ENCODE peak calls at places on chromosomes 2 and 18, in five cellular contexts. L, K, A, I and E are unnamed samples.

GRCh38 chr2:103361712-103362111 is 599.9 kb downstream of the TMEM182 start:
- DNase-seq in K (no peak), I (no peak), A (no peak), L (no peak), E (no peak)

GRCh38 chr2:46508312-46508711 is 28.9 kb downstream of the TMEM247 start:
- DNase-seq in A (no peak), L (no peak), K (no peak), I (no peak), E (no peak)

GRCh38 chr2:224820283-224820991 is 104.3 kb upstream of the CCDC195 start:
- DNase-seq in I (no peak), L (no peak), K (no peak), A (no peak), E (no peak)

GRCh38 chr2:212027681-212028628 is 510.6 kb downstream of the ERBB4 start:
- DNase-seq in I (peak; percentile 83), A (no peak), K (no peak), L (no peak), E (no peak)

GRCh38 chr2:218996937-218997336 is 3.7 kb upstream of the CRYBA2 start:
- DNase-seq in L (no peak), I (no peak), A (no peak), K (no peak), E (no peak)

GRCh38 chr2:57376985-57377384 is 669.6 kb upstream of the VRK2 start:
- DNase-seq in I (peak; percentile 40), K (no peak), A (no peak), L (no peak), E (no peak)

GRCh38 chr2:23155022-23155421 is 230.0 kb upstream of the KLHL29 start:
- DNase-seq in L (no peak), I (no peak), K (no peak), A (no peak), E (peak; percentile 27)

GRCh38 chr2:9941196-9941995 is 10.1 kb upstream of the GRHL1 start:
- DNase-seq in I (peak; percentile 76), A (no peak), L (peak; percentile 64), K (no peak), E (no peak)

GRCh38 chr2:68828887-68829708 is 42.1 kb downstream of the BMP10 start:
- DNase-seq in A (peak; percentile 91), I (peak; percentile 93), L (peak; percentile 88), K (peak; percentile 83), E (peak; percentile 87)

GRCh38 chr18:7740815-7741214 is 173.7 kb downstream of the PTPRM start:
- DNase-seq in A (no peak), I (peak; percentile 57), K (no peak), L (no peak), E (no peak)

GRCh38 chr2:46657042-46657504 is 177.7 kb downstream of the TMEM247 start:
- DNase-seq in I (peak; percentile 86), A (peak; percentile 71), K (peak; percentile 6), L (peak; percentile 25), E (peak; percentile 37)

DNA sequence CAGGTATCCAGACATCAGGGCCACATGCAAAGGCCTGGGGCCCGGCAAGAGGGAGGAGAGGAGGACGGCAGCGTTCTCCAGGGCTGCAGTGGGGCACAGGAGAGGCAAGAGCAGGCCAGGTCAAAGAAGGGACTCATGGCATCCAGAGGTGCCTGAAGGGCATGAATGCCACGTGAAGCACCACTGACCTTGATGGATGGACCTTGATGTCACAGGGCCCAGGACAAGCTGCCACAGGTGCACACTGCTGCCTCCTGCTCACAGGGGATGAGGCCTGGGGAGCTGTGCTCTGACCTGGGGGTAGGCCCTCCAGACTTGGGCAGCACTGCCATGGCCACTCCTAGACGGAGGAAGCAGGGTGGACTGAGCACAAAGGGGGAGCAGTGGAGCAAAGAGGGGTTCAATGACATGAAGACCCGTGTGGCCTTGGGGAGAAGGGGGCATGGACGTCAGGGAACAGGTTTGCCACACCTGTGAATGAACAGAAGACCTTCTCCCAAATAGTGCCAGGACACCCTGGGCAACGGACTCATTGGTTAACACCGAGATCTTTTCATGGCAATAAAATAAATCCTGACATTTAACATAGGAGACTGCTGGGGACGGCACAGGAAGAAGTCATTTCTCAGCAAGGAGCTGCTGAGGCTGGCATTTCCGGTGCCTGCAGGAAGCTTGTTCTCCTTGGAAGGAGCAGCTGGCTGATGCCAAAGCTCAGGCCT is 65.6 kb downstream of the EMX1 start:
- DNase-seq in K (no peak), L (no peak), I (no peak), A (no peak), E (no peak)
- H3K4me1 ChIP-seq in K (no peaks in the 10 kb centered on the region), L (no peaks in the 10 kb centered on the region), I (peaks cover 14% of the 10 kb centered on the region), A (peaks cover 5% of the 10 kb centered on the region), E (no peaks in the 10 kb centered on the region)

GRCh38 chr2:217904614-217904965 is 98.2 kb downstream of the TNS1 start:
- DNase-seq in L (no peak), K (no peak), A (no peak), I (no peak), E (no peak)
- H3K4me1 ChIP-seq in L (peaks cover under 1% of the 10 kb centered on the region), K (no peaks in the 10 kb centered on the region), A (no peaks in the 10 kb centered on the region), I (peaks cover 80% of the 10 kb centered on the region), E (no peaks in the 10 kb centered on the region)

DNA sequence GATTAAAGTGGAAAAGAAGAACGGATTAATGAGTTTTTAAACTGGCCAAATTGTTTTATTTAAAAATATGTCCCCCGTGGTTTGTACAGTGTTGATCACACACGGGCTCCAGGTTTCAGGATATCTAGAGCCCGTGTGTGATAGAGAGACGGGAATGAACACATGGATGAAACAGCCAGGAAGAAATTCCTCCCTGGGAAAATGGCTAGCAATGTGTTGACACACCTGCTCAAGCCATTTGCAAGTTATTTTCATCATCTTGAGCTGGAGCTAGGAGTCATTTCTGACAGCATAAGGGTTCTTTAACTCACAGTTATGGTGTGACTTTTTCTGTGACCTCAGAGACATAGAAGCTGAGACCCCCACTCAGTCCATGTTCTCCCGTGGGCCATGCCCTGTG is 81.6 kb downstream of the LRRFIP1 start:
- DNase-seq in I (no peak), L (no peak), K (no peak), A (no peak), E (no peak)
- H3K4me1 ChIP-seq in I (peaks cover 16% of the 10 kb centered on the region), L (peaks cover 10% of the 10 kb centered on the region), K (peaks cover 55% of the 10 kb centered on the region), A (peaks cover 8% of the 10 kb centered on the region), E (peaks cover 10% of the 10 kb centered on the region)

GRCh38 chr2:42046819-42047487 is 868 bp upstream of the PKDCC start:
- DNase-seq in I (no peak), A (no peak), K (peak; percentile 19), L (no peak), E (no peak)

GRCh38 chr2:42050350-42051167 is 2.7 kb downstream of the PKDCC start:
- DNase-seq in A (no peak), L (no peak), I (no peak), K (no peak), E (no peak)

GRCh38 chr2:42049411-42050349 is 1.9 kb downstream of the PKDCC start:
- DNase-seq in K (no peak), A (no peak), I (no peak), L (no peak), E (no peak)

GRCh38 chr2:42047488-42048317 is at the start of gene PKDCC:
- DNase-seq in I (peak; percentile 90), A (no peak), K (peak; percentile 28), L (peak; percentile 28), E (no peak)

DNA sequence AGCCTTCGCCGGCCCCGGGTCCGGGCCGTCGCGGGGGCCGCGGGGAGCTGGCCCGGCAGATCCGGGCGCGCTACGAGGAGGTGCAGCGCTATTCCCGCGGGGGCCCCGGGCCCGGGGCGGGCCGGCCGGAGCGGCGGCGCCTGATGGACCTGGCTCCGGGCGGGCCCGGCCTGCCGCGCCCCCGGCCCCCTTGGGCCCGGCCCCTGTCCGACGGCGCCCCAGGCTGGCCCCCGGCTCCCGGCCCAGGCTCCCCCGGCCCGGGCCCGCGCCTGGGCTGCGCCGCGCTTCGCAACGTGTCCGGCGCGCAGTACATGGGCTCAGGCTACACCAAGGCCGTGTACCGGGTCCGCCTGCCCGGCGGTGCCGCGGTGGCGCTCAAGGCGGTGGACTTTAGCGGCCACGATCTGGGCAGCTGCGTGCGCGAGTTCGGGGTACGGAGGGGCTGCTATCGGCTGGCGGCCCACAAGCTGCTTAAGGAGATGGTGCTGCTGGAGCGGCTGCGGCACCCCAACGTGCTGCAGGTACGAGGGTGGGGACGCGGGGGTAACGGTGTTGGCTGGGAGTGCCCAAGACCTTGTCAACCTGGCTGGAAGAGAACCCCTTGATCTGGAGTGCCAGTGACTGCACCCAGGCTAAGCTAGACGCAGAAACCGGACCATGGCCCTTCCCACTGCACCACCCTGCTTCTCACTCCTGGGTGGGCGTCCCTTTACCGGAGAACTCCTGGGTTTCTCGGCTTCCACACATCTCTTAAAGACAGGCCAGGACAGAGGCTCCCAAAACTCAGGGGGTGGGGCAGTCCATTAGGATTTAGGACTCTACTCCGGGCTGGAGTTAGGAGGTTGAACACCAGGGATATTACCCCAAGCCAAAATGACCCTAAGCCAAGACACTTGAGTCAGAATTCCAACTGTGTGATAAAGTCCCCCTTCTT is 764 bp downstream of the PKDCC start:
- DNase-seq in K (no peak), L (no peak), A (no peak), I (peak; percentile 43), E (no peak)
- H3K4me1 ChIP-seq in K (peaks cover 6% of the 10 kb centered on the region), L (peaks cover 6% of the 10 kb centered on the region), A (no peaks in the 10 kb centered on the region), I (peaks cover 45% of the 10 kb centered on the region), E (peaks cover 3% of the 10 kb centered on the region)

GRCh38 chr2:43171789-43172188 is 54.6 kb downstream of the ZFP36L2 start:
- DNase-seq in I (peak; percentile 42), A (no peak), K (no peak), L (no peak), E (no peak)
- H3K4me1 ChIP-seq in I (peaks cover 9% of the 10 kb centered on the region), A (peaks cover 14% of the 10 kb centered on the region), K (peaks cover 92% of the 10 kb centered on the region), L (peaks cover 20% of the 10 kb centered on the region), E (peaks cover 5% of the 10 kb centered on the region)

GRCh38 chr2:235854276-235854675 is 313.9 kb downstream of the GBX2 start:
- DNase-seq in A (no peak), I (no peak), L (peak; percentile 2), K (no peak), E (no peak)
- H3K4me1 ChIP-seq in A (no peaks in the 10 kb centered on the region), I (peaks cover 8% of the 10 kb centered on the region), L (no peaks in the 10 kb centered on the region), K (no peaks in the 10 kb centered on the region), E (no peaks in the 10 kb centered on the region)